ENCODE peak calls at places on chromosomes 4 and X, in eight cellular contexts. One of them, this sample, is unnamed.

GRCh38 chrX:2503591-2504500 is 3.1 kb upstream of the DHRSX start:
- DNase-seq in breast epithelium: no peak
- DNase-seq in CD4-positive, alpha-beta T cell: no peak
- DNase-seq in cardiac muscle cell: no peak
- DNase-seq in DMS79: no peak
- DNase-seq in uterus: no peak
- DNase-seq in activated CD4-positive, CD25-positive, alpha-beta regulatory T cell: no peak
- DNase-seq in NCI-H1694: no peak
- DNase-seq in this sample: no peak

GRCh38 chr4:53510981-53511380 is 80.3 kb downstream of the LNX1 start:
- DNase-seq in breast epithelium: no peak
- DNase-seq in CD4-positive, alpha-beta T cell: no peak
- DNase-seq in cardiac muscle cell: no peak
- DNase-seq in DMS79: no peak
- DNase-seq in uterus: no peak
- DNase-seq in activated CD4-positive, CD25-positive, alpha-beta regulatory T cell: no peak
- DNase-seq in NCI-H1694: no peak
- DNase-seq in this sample: no peak

GRCh38 chr4:65669008-65669971 is 999 bp downstream of the EPHA5 start:
- DNase-seq in breast epithelium: no peak
- DNase-seq in CD4-positive, alpha-beta T cell: no peak
- DNase-seq in cardiac muscle cell: peak; percentile 44
- DNase-seq in DMS79: no peak
- DNase-seq in uterus: no peak
- DNase-seq in activated CD4-positive, CD25-positive, alpha-beta regulatory T cell: no peak
- DNase-seq in NCI-H1694: no peak
- DNase-seq in this sample: no peak

GRCh38 chr4:14961292-14961691 is 41.0 kb upstream of the CPEB2 start:
- DNase-seq in breast epithelium: no peak
- DNase-seq in CD4-positive, alpha-beta T cell: no peak
- DNase-seq in cardiac muscle cell: no peak
- DNase-seq in DMS79: no peak
- DNase-seq in uterus: no peak
- DNase-seq in activated CD4-positive, CD25-positive, alpha-beta regulatory T cell: no peak
- DNase-seq in NCI-H1694: no peak
- DNase-seq in this sample: no peak

GRCh38 chrX:106894392-106894909 is 8.7 kb downstream of the RIPPLY1 start:
- DNase-seq in breast epithelium: no peak
- DNase-seq in CD4-positive, alpha-beta T cell: peak; percentile 27
- DNase-seq in cardiac muscle cell: peak; percentile 86
- DNase-seq in DMS79: peak; percentile 24
- DNase-seq in uterus: peak; percentile 46
- DNase-seq in activated CD4-positive, CD25-positive, alpha-beta regulatory T cell: no peak
- DNase-seq in NCI-H1694: peak; percentile 51
- DNase-seq in this sample: no peak

GRCh38 chrX:130024127-130024526 is 41.7 kb downstream of the BCORL1 start:
- DNase-seq in breast epithelium: peak; percentile 51
- DNase-seq in CD4-positive, alpha-beta T cell: peak; percentile 80
- DNase-seq in cardiac muscle cell: peak; percentile 55
- DNase-seq in DMS79: no peak
- DNase-seq in uterus: peak; percentile 68
- DNase-seq in activated CD4-positive, CD25-positive, alpha-beta regulatory T cell: peak; percentile 31
- DNase-seq in NCI-H1694: no peak
- DNase-seq in this sample: no peak

GRCh38 chr4:87498446-87498900 is 30.7 kb downstream of the SPARCL1 start:
- DNase-seq in breast epithelium: no peak
- DNase-seq in CD4-positive, alpha-beta T cell: no peak
- DNase-seq in cardiac muscle cell: no peak
- DNase-seq in DMS79: no peak
- DNase-seq in uterus: no peak
- DNase-seq in activated CD4-positive, CD25-positive, alpha-beta regulatory T cell: no peak
- DNase-seq in NCI-H1694: no peak
- DNase-seq in this sample: no peak

GRCh38 chr4:107098403-107098802 is 62.3 kb upstream of the DKK2 start:
- DNase-seq in breast epithelium: no peak
- DNase-seq in CD4-positive, alpha-beta T cell: no peak
- DNase-seq in cardiac muscle cell: no peak
- DNase-seq in DMS79: no peak
- DNase-seq in uterus: no peak
- DNase-seq in activated CD4-positive, CD25-positive, alpha-beta regulatory T cell: no peak
- DNase-seq in NCI-H1694: no peak
- DNase-seq in this sample: no peak

GRCh38 chr4:20075479-20075878 is 176.2 kb upstream of the SLIT2 start:
- DNase-seq in breast epithelium: no peak
- DNase-seq in CD4-positive, alpha-beta T cell: no peak
- DNase-seq in cardiac muscle cell: no peak
- DNase-seq in DMS79: no peak
- DNase-seq in uterus: no peak
- DNase-seq in activated CD4-positive, CD25-positive, alpha-beta regulatory T cell: no peak
- DNase-seq in NCI-H1694: no peak
- DNase-seq in this sample: no peak

GRCh38 chrX:20267924-20268701 is 1.4 kb upstream of the RPS6KA3 start:
- DNase-seq in breast epithelium: peak; percentile 52
- DNase-seq in CD4-positive, alpha-beta T cell: peak; percentile 6
- DNase-seq in cardiac muscle cell: peak; percentile 21
- DNase-seq in DMS79: no peak
- DNase-seq in uterus: peak; percentile 60
- DNase-seq in activated CD4-positive, CD25-positive, alpha-beta regulatory T cell: no peak
- DNase-seq in NCI-H1694: no peak
- DNase-seq in this sample: no peak

GRCh38 chr4:137905930-137906329 is 336.2 kb downstream of the SLC7A11 start:
- DNase-seq in breast epithelium: no peak
- DNase-seq in CD4-positive, alpha-beta T cell: no peak
- DNase-seq in cardiac muscle cell: no peak
- DNase-seq in DMS79: no peak
- DNase-seq in uterus: no peak
- DNase-seq in activated CD4-positive, CD25-positive, alpha-beta regulatory T cell: no peak
- DNase-seq in NCI-H1694: no peak
- DNase-seq in this sample: no peak

This sample was measured in smooth muscle cell of the brain vasculature.